ENCODE peak calls at places on chromosome 12, in six cellular contexts. W is activated naive CD8-positive, alpha-beta T cell treated with anti-CD3 and anti-CD28 coated beads, Interleukin-2, amount 50 U/mL, for 16 hours; Q is AG08395; Y is adrenal gland; P is thyroid gland; T is D341Med. O is an unnamed sample.

GRCh38 chr12:72574138-72574537 is 302.0 kb downstream of the TRHDE start:
- DNase-seq in W (no peak), Q (no peak), Y (no peak), P (no peak), T (no peak), O (no peak)

GRCh38 chr12:119308743-119309456 is 25.6 kb upstream of the CCDC60 start:
- DNase-seq in W (no peak), Q (no peak), Y (no peak), P (no peak), T (peak), O (no peak)

GRCh38 chr12:11477110-11477509 is 81.7 kb upstream of the PRB2 start:
- DNase-seq in W (no peak), Q (no peak), Y (no peak), P (no peak), T (no peak), O (no peak)

GRCh38 chr12:22409071-22409951 is 74.8 kb upstream of the ST8SIA1 start:
- DNase-seq in W (no peak), Q (no peak), Y (no peak), P (peak), T (no peak), O (no peak)

GRCh38 chr12:122984612-122985358 is 4.3 kb downstream of the ARL6IP4 start:
- DNase-seq in W (no peak), Q (no peak), Y (peak), P (peak), T (no peak), O (peak)

GRCh38 chr12:13142747-13143146 is 39.3 kb upstream of the GSG1 start:
- DNase-seq in W (no peak), Q (no peak), Y (no peak), P (no peak), T (no peak), O (no peak)

GRCh38 chr12:85688837-85689236 is 147.4 kb downstream of the RASSF9 start:
- DNase-seq in W (no peak), Q (peak), Y (no peak), P (no peak), T (peak), O (no peak)

GRCh38 chr12:24615967-24616411 is 332.9 kb downstream of the BCAT1 start:
- DNase-seq in W (no peak), Q (no peak), Y (no peak), P (no peak), T (no peak), O (no peak)

GRCh38 chr12:48342980-48343379 is 7.7 kb downstream of the ZNF641 start:
- DNase-seq in W (no peak), Q (no peak), Y (no peak), P (no peak), T (no peak), O (no peak)

GRCh38 chr12:4174417-4174816 is 99.1 kb upstream of the CCND2 start:
- DNase-seq in W (no peak), Q (no peak), Y (no peak), P (no peak), T (no peak), O (no peak)

O was measured in body of pancreas.